ENCODE peak calls at places on chromosomes 16 and 17, in seven cellular contexts. B is IMR-90, W is MM.1S, I is fibroblast of lung, M is endothelial cell of umbilical vein, T is GM23248, E is neural progenitor cell. J is an unnamed sample.

GRCh38 chr17:31439716-31440115 is 48.2 kb downstream of the RAB11FIP4 start:
- DNase-seq in B (no peak), W (no peak), I (no peak), M (no peak), T (no peak), E (no peak), J (no peak)

GRCh38 chr16:22192261-22193133 is 13.6 kb upstream of the EEF2K start:
- DNase-seq in B (peak; percentile 91), W (peak; percentile 85), I (peak; percentile 95), M (peak; percentile 99), T (peak; percentile 96), E (peak; percentile 50), J (peak; percentile 79)

GRCh38 chr17:73478768-73479424 is 165.3 kb downstream of the SDK2 start:
- DNase-seq in B (no peak), W (no peak), I (no peak), M (no peak), T (no peak), E (peak; percentile 44), J (no peak)

GRCh38 chr17:50474523-50474922 is 4.1 kb upstream of the RSAD1 start:
- DNase-seq in B (no peak), W (no peak), I (no peak), M (no peak), T (no peak), E (no peak), J (no peak)

GRCh38 chr16:9015489-9015888 is 51.8 kb upstream of the USP7 start:
- DNase-seq in B (no peak), W (no peak), I (no peak), M (no peak), T (no peak), E (no peak), J (no peak)

GRCh38 chr16:46833465-46833810 is 2.5 kb upstream of the C16orf87 start:
- DNase-seq in B (peak; percentile 48), W (no peak), I (no peak), M (no peak), T (no peak), E (no peak), J (no peak)

GRCh38 chr17:3665834-3666233 is 2.5 kb downstream of the TAX1BP3 start:
- DNase-seq in B (no peak), W (peak; percentile 3), I (no peak), M (no peak), T (no peak), E (no peak), J (no peak)

GRCh38 chr17:68572138-68572842 is 28.9 kb downstream of the FAM20A start:
- DNase-seq in B (no peak), W (no peak), I (no peak), M (no peak), T (no peak), E (no peak), J (no peak)

GRCh38 chr17:34370376-34370996 is 7.5 kb upstream of the CCL1 start:
- DNase-seq in B (no peak), W (peak; percentile 77), I (no peak), M (no peak), T (no peak), E (no peak), J (peak; percentile 62)

GRCh38 chr16:84706856-84707255 is 7.1 kb downstream of the USP10 start:
- DNase-seq in B (no peak), W (no peak), I (no peak), M (no peak), T (no peak), E (no peak), J (no peak)

GRCh38 chr17:81285179-81285878 is 9.8 kb downstream of the SLC38A10 start:
- DNase-seq in B (peak; percentile 8), W (peak; percentile 33), I (peak; percentile 34), M (peak; percentile 64), T (no peak), E (peak; percentile 21), J (peak; percentile 45)

GRCh38 chr16:60558936-60559335 is 1477.3 kb downstream of the CDH8 start:
- DNase-seq in B (no peak), W (no peak), I (no peak), M (no peak), T (no peak), E (no peak), J (no peak)

GRCh38 chr17:76955191-76955590 is 87.0 kb downstream of the MGAT5B start:
- DNase-seq in B (no peak), W (no peak), I (no peak), M (no peak), T (no peak), E (no peak), J (no peak)

DNA sequence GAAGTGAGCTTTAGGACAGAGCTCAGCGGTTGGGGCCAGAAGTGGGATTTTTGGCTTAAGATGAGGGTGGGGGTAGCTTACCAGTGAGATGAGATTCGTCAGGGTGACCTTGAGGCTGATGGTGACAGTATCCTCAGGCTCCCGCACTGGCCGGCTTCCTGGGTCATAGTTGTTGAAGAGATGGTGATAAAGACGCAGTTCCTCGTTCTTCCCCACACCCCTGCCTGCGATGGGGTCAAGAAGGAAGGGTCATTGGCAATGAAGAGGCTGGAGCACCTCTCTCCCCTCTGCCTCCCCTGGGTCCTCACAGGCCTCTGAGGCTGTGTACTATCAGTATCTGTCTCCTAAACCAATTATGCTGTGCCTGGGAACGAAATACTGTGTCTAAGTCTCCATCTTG is 358 bp downstream of the CHRNE start:
- DNase-seq in B (no peak), W (no peak), I (no peak), M (no peak), T (no peak), E (no peak), J (no peak)
- H3K9ac ChIP-seq in B (no peak overlapping the region), W (no peak overlapping the region), I (no peak overlapping the region), M (no peak overlapping the region), T (no peak overlapping the region), E (no peak overlapping the region), J (no peak overlapping the region)

GRCh38 chr17:40371261-40371929 is 6.9 kb upstream of the GJD3 start:
- DNase-seq in B (no peak), W (no peak), I (no peak), M (no peak), T (no peak), E (no peak), J (peak; percentile 62)
- H2AFZ ChIP-seq in B (peak overlapping the region; percentile 43), W (no peak overlapping the region), I (no peak overlapping the region), M (no peak overlapping the region), T (no peak overlapping the region), E (no peak overlapping the region), J (no peak overlapping the region)

GRCh38 chr16:19285431-19285830 is at the start of gene CLEC19A:
- DNase-seq in B (no peak), W (no peak), I (no peak), M (no peak), T (no peak), E (no peak), J (no peak)
- H3K4me3 ChIP-seq in B (no peak within 1 kb of the TSS), W (no peak within 1 kb of the TSS), I (no peak within 1 kb of the TSS), M (no peak within 1 kb of the TSS), T (no peak within 1 kb of the TSS), E (no peak within 1 kb of the TSS), J (no peak within 1 kb of the TSS)

DNA sequence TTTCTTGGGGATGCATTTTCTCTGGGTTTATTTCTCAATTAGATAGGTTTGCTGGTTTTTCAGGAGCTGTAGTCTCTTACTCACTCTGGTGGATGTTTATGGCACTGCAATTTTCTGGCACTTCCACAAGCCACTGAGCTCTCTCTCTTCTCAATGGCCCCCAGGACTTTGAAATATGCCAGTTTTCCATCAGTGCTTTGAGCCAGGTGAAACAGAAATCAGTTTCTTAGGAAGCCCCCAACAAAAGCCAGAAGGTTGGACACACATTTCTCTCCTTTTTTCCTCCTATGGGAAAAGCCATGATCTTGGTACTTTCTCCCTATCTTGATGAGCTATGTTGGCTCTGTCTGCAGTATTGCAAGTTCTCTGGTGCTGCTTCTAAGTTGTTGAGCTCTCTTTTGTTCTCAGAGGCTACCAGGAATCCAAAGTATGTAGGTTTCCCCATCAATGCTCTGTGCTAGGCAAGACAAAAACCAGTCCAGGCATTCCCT is 90.7 kb upstream of the SMIM36 start:
- DNase-seq in B (peak; percentile 61), W (peak; percentile 42), I (no peak), M (peak; percentile 69), T (peak; percentile 74), E (peak; percentile 81), J (peak; percentile 29)
- H3K9ac ChIP-seq in B (no peak overlapping the region), W (no peak overlapping the region), I (no peak overlapping the region), M (no peak overlapping the region), T (no peak overlapping the region), E (no peak overlapping the region), J (no peak overlapping the region)

GRCh38 chr16:82630219-82630618 is 3.5 kb downstream of the CDH13 start:
- DNase-seq in B (peak; percentile 68), W (no peak), I (peak; percentile 68), M (no peak), T (peak; percentile 74), E (no peak), J (no peak)

GRCh38 chr16:82629441-82630027 is 2.8 kb downstream of the CDH13 start:
- DNase-seq in B (peak; percentile 34), W (no peak), I (peak; percentile 93), M (peak; percentile 93), T (peak; percentile 83), E (peak; percentile 38), J (no peak)

GRCh38 chr16:82631701-82632685 is 5.2 kb downstream of the CDH13 start:
- DNase-seq in B (peak; percentile 33), W (no peak), I (no peak), M (no peak), T (no peak), E (peak; percentile 25), J (no peak)

GRCh38 chr16:82628741-82629140 is 2.0 kb downstream of the CDH13 start:
- DNase-seq in B (no peak), W (no peak), I (no peak), M (peak; percentile 53), T (no peak), E (no peak), J (no peak)

DNA sequence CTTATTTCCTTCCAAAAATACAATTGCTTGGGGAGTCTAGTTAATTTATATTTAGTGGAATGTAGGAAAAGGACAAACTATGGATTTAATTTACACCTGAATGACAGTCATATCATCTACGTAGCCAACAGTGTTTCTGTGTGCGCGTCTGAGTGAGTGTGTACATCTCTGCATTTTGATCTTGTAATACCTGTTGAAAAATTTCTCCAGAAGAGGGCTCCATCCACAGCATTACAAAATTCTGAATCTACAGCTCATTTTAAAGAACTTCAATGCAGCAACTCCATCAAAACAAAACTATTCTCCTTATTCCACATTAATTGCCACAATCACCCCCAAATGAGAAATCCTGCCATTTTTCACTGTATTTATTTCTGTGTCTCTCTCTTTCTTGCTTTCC is 3.9 kb downstream of the CDH13 start:
- DNase-seq in B (peak; percentile 60), W (no peak), I (no peak), M (peak; percentile 75), T (peak; percentile 39), E (no peak), J (no peak)
- H2AFZ ChIP-seq in B (no peak overlapping the region), W (no peak overlapping the region), I (no peak overlapping the region), M (no peak overlapping the region), T (no peak overlapping the region), E (no peak overlapping the region), J (no peak overlapping the region)

J was measured in DND-41.